ENCODE peak calls at places on chromosomes 3 and 15, in five cellular contexts. One of them, this sample, is unnamed.
A peak's percentile ranks its signal among the peaks of the same experiment; 100 is the strongest.

GRCh38 chr3:128433630-128434185 is 33.0 kb downstream of the DNAJB8 start:
- DNase-seq in GM23338: peak; percentile 63
- DNase-seq in pancreas: no peak
- DNase-seq in iPS DF 6.9: no peak
- DNase-seq in naive thymus-derived CD4-positive, alpha-beta T cell: no peak
- DNase-seq in this sample: no peak

GRCh38 chr3:194740859-194741486 is 55.3 kb downstream of the FAM43A start:
- DNase-seq in pancreas: no peak
- DNase-seq in GM23338: peak; percentile 33
- DNase-seq in naive thymus-derived CD4-positive, alpha-beta T cell: no peak
- DNase-seq in iPS DF 6.9: no peak
- DNase-seq in this sample: peak; percentile 32

GRCh38 chr15:22933641-22934061 is 46.5 kb downstream of the CYFIP1 start:
- DNase-seq in naive thymus-derived CD4-positive, alpha-beta T cell: no peak
- DNase-seq in iPS DF 6.9: no peak
- DNase-seq in GM23338: no peak
- DNase-seq in pancreas: no peak
- DNase-seq in this sample: no peak

GRCh38 chr15:29675791-29676301 is 146.4 kb downstream of the TJP1 start:
- DNase-seq in GM23338: peak; percentile 58
- DNase-seq in iPS DF 6.9: no peak
- DNase-seq in naive thymus-derived CD4-positive, alpha-beta T cell: no peak
- DNase-seq in pancreas: no peak
- DNase-seq in this sample: no peak

GRCh38 chr15:60859996-60860494 is 369.1 kb downstream of the RORA start:
- DNase-seq in naive thymus-derived CD4-positive, alpha-beta T cell: no peak
- DNase-seq in pancreas: no peak
- DNase-seq in iPS DF 6.9: no peak
- DNase-seq in GM23338: no peak
- DNase-seq in this sample: no peak

GRCh38 chr3:85254738-85255137 is 295.9 kb downstream of the CADM2 start:
- DNase-seq in pancreas: no peak
- DNase-seq in iPS DF 6.9: no peak
- DNase-seq in GM23338: no peak
- DNase-seq in naive thymus-derived CD4-positive, alpha-beta T cell: no peak
- DNase-seq in this sample: no peak

GRCh38 chr3:14508966-14509795 is 31.0 kb downstream of the GRIP2 start:
- DNase-seq in naive thymus-derived CD4-positive, alpha-beta T cell: peak; percentile 34
- DNase-seq in GM23338: peak; percentile 91
- DNase-seq in iPS DF 6.9: peak; percentile 77
- DNase-seq in pancreas: peak; percentile 92
- DNase-seq in this sample: peak; percentile 69

GRCh38 chr3:17094551-17094950 is 209.8 kb downstream of the PLCL2 start:
- DNase-seq in GM23338: peak; percentile 64
- DNase-seq in iPS DF 6.9: peak; percentile 37
- DNase-seq in naive thymus-derived CD4-positive, alpha-beta T cell: no peak
- DNase-seq in pancreas: no peak
- DNase-seq in this sample: peak; percentile 87

GRCh38 chr15:32649336-32649735 is 7.8 kb downstream of the SCG5 start:
- DNase-seq in iPS DF 6.9: no peak
- DNase-seq in pancreas: no peak
- DNase-seq in GM23338: peak; percentile 77
- DNase-seq in naive thymus-derived CD4-positive, alpha-beta T cell: no peak
- DNase-seq in this sample: no peak

GRCh38 chr3:29758108-29759020 is 477.5 kb downstream of the RBMS3 start:
- DNase-seq in iPS DF 6.9: no peak
- DNase-seq in GM23338: no peak
- DNase-seq in pancreas: no peak
- DNase-seq in naive thymus-derived CD4-positive, alpha-beta T cell: no peak
- DNase-seq in this sample: no peak

GRCh38 chr3:14516738-14517345 is 23.3 kb downstream of the GRIP2 start:
- DNase-seq in iPS DF 6.9: no peak
- DNase-seq in pancreas: peak; percentile 26
- DNase-seq in naive thymus-derived CD4-positive, alpha-beta T cell: no peak
- DNase-seq in GM23338: no peak
- DNase-seq in this sample: no peak

GRCh38 chr3:175108613-175109151 is 249.5 kb downstream of the NAALADL2 start:
- DNase-seq in iPS DF 6.9: no peak
- DNase-seq in GM23338: no peak
- DNase-seq in naive thymus-derived CD4-positive, alpha-beta T cell: no peak
- DNase-seq in pancreas: no peak
- DNase-seq in this sample: no peak

GRCh38 chr15:62125763-62126162 is 39.3 kb downstream of the C2CD4B start:
- DNase-seq in GM23338: no peak
- DNase-seq in pancreas: no peak
- DNase-seq in naive thymus-derived CD4-positive, alpha-beta T cell: no peak
- DNase-seq in iPS DF 6.9: no peak
- DNase-seq in this sample: no peak

GRCh38 chr3:123310186-123310585 is 108.4 kb downstream of the SEC22A start:
- DNase-seq in pancreas: peak; percentile 28
- DNase-seq in naive thymus-derived CD4-positive, alpha-beta T cell: no peak
- DNase-seq in GM23338: no peak
- DNase-seq in iPS DF 6.9: no peak
- DNase-seq in this sample: no peak

GRCh38 chr15:39598958-39599845 is 18.3 kb downstream of the THBS1 start:
- DNase-seq in GM23338: no peak
- DNase-seq in pancreas: no peak
- DNase-seq in naive thymus-derived CD4-positive, alpha-beta T cell: no peak
- DNase-seq in iPS DF 6.9: no peak
- DNase-seq in this sample: no peak

GRCh38 chr15:41862515-41863116 is 24.0 kb downstream of the PLA2G4B start:
- DNase-seq in GM23338: peak; percentile 62
- DNase-seq in iPS DF 6.9: no peak
- DNase-seq in pancreas: no peak
- DNase-seq in naive thymus-derived CD4-positive, alpha-beta T cell: no peak
- DNase-seq in this sample: peak; percentile 5

GRCh38 chr3:28915711-28916481 is 365.0 kb upstream of the RBMS3 start:
- DNase-seq in naive thymus-derived CD4-positive, alpha-beta T cell: no peak
- DNase-seq in GM23338: peak; percentile 64
- DNase-seq in iPS DF 6.9: no peak
- DNase-seq in pancreas: no peak
- DNase-seq in this sample: peak; percentile 35

GRCh38 chr15:96355561-96356129 is 25.1 kb downstream of the NR2F2 start:
- DNase-seq in naive thymus-derived CD4-positive, alpha-beta T cell: no peak
- DNase-seq in iPS DF 6.9: no peak
- DNase-seq in pancreas: no peak
- DNase-seq in GM23338: peak; percentile 6
- DNase-seq in this sample: no peak

GRCh38 chr3:159919873-159920272 is 68.8 kb upstream of the IL12A start:
- DNase-seq in naive thymus-derived CD4-positive, alpha-beta T cell: no peak
- DNase-seq in iPS DF 6.9: no peak
- DNase-seq in GM23338: no peak
- DNase-seq in pancreas: no peak
- DNase-seq in this sample: no peak

GRCh38 chr3:153343988-153344782 is 182.2 kb downstream of the RAP2B start:
- DNase-seq in iPS DF 6.9: no peak
- DNase-seq in naive thymus-derived CD4-positive, alpha-beta T cell: no peak
- DNase-seq in GM23338: no peak
- DNase-seq in pancreas: no peak
- DNase-seq in this sample: no peak

GRCh38 chr15:78739996-78740903 is 71.0 kb downstream of the ADAMTS7 start:
- DNase-seq in naive thymus-derived CD4-positive, alpha-beta T cell: no peak
- DNase-seq in GM23338: peak; percentile 94
- DNase-seq in iPS DF 6.9: peak; percentile 55
- DNase-seq in pancreas: peak; percentile 92
- DNase-seq in this sample: peak; percentile 58

GRCh38 chr15:73994912-73995622 is 551 bp downstream of the PML start:
- DNase-seq in iPS DF 6.9: no peak
- DNase-seq in naive thymus-derived CD4-positive, alpha-beta T cell: peak; percentile 15
- DNase-seq in GM23338: peak; percentile 28
- DNase-seq in pancreas: peak; percentile 64
- DNase-seq in this sample: no peak

GRCh38 chr3:5002174-5002870 is 23.1 kb downstream of the BHLHE40 start:
- DNase-seq in GM23338: no peak
- DNase-seq in iPS DF 6.9: no peak
- DNase-seq in pancreas: no peak
- DNase-seq in naive thymus-derived CD4-positive, alpha-beta T cell: no peak
- DNase-seq in this sample: no peak

GRCh38 chr3:76495216-76495615 is 544.7 kb upstream of the ROBO2 start:
- DNase-seq in naive thymus-derived CD4-positive, alpha-beta T cell: no peak
- DNase-seq in iPS DF 6.9: no peak
- DNase-seq in GM23338: no peak
- DNase-seq in pancreas: no peak
- DNase-seq in this sample: no peak

GRCh38 chr15:79067969-79068368 is 22.6 kb downstream of the RASGRF1 start:
- DNase-seq in pancreas: no peak
- DNase-seq in GM23338: no peak
- DNase-seq in iPS DF 6.9: no peak
- DNase-seq in naive thymus-derived CD4-positive, alpha-beta T cell: no peak
- DNase-seq in this sample: no peak

GRCh38 chr3:31534036-31534435 is 1.3 kb downstream of the STT3B start:
- DNase-seq in iPS DF 6.9: no peak
- DNase-seq in pancreas: no peak
- DNase-seq in naive thymus-derived CD4-positive, alpha-beta T cell: no peak
- DNase-seq in GM23338: no peak
- DNase-seq in this sample: no peak

GRCh38 chr3:136734382-136735070 is 17.7 kb downstream of the STAG1 start:
- DNase-seq in GM23338: peak; percentile 42
- DNase-seq in pancreas: no peak
- DNase-seq in naive thymus-derived CD4-positive, alpha-beta T cell: no peak
- DNase-seq in iPS DF 6.9: no peak
- DNase-seq in this sample: no peak

GRCh38 chr3:123877965-123878364 is 6.2 kb downstream of the MYLK start:
- DNase-seq in iPS DF 6.9: no peak
- DNase-seq in pancreas: no peak
- DNase-seq in GM23338: no peak
- DNase-seq in naive thymus-derived CD4-positive, alpha-beta T cell: no peak
- DNase-seq in this sample: no peak

GRCh38 chr3:14204605-14205284 is 26.1 kb downstream of the LSM3 start:
- DNase-seq in naive thymus-derived CD4-positive, alpha-beta T cell: no peak
- DNase-seq in GM23338: no peak
- DNase-seq in pancreas: no peak
- DNase-seq in iPS DF 6.9: no peak
- DNase-seq in this sample: no peak

GRCh38 chr3:123819949-123820348 is 64.2 kb downstream of the MYLK start:
- DNase-seq in pancreas: no peak
- DNase-seq in iPS DF 6.9: no peak
- DNase-seq in GM23338: no peak
- DNase-seq in naive thymus-derived CD4-positive, alpha-beta T cell: no peak
- DNase-seq in this sample: no peak

GRCh38 chr3:11624161-11624560 is 19.6 kb downstream of the VGLL4 start:
- DNase-seq in iPS DF 6.9: no peak
- DNase-seq in GM23338: no peak
- DNase-seq in naive thymus-derived CD4-positive, alpha-beta T cell: peak; percentile 87
- DNase-seq in pancreas: no peak
- DNase-seq in this sample: no peak

GRCh38 chr3:20078194-20078709 is 38.0 kb downstream of the KAT2B start:
- DNase-seq in naive thymus-derived CD4-positive, alpha-beta T cell: no peak
- DNase-seq in GM23338: no peak
- DNase-seq in pancreas: no peak
- DNase-seq in iPS DF 6.9: no peak
- DNase-seq in this sample: no peak

GRCh38 chr3:187983484-187984124 is 170.4 kb upstream of the LPP start:
- DNase-seq in naive thymus-derived CD4-positive, alpha-beta T cell: no peak
- DNase-seq in iPS DF 6.9: no peak
- DNase-seq in pancreas: no peak
- DNase-seq in GM23338: no peak
- DNase-seq in this sample: no peak

GRCh38 chr15:62165029-62165792 is at the start of gene C2CD4B:
- DNase-seq in pancreas: peak; percentile 98
- DNase-seq in GM23338: peak; percentile 78
- DNase-seq in iPS DF 6.9: no peak
- DNase-seq in naive thymus-derived CD4-positive, alpha-beta T cell: no peak
- DNase-seq in this sample: no peak

GRCh38 chr15:67164401-67164791 is 90.1 kb downstream of the AAGAB start:
- DNase-seq in iPS DF 6.9: no peak
- DNase-seq in GM23338: no peak
- DNase-seq in naive thymus-derived CD4-positive, alpha-beta T cell: no peak
- DNase-seq in pancreas: no peak
- DNase-seq in this sample: no peak

GRCh38 chr15:67161412-67161811 is 93.0 kb downstream of the AAGAB start:
- DNase-seq in naive thymus-derived CD4-positive, alpha-beta T cell: no peak
- DNase-seq in iPS DF 6.9: no peak
- DNase-seq in GM23338: no peak
- DNase-seq in pancreas: no peak
- DNase-seq in this sample: no peak

GRCh38 chr15:67164811-67165652 is 89.4 kb downstream of the AAGAB start:
- DNase-seq in naive thymus-derived CD4-positive, alpha-beta T cell: no peak
- DNase-seq in iPS DF 6.9: no peak
- DNase-seq in GM23338: peak; percentile 74
- DNase-seq in pancreas: no peak
- DNase-seq in this sample: no peak

GRCh38 chr15:67161881-67162280 is 92.6 kb downstream of the AAGAB start:
- DNase-seq in iPS DF 6.9: no peak
- DNase-seq in GM23338: no peak
- DNase-seq in pancreas: no peak
- DNase-seq in naive thymus-derived CD4-positive, alpha-beta T cell: no peak
- DNase-seq in this sample: no peak

GRCh38 chr15:67163180-67163579 is 91.3 kb downstream of the AAGAB start:
- DNase-seq in GM23338: no peak
- DNase-seq in iPS DF 6.9: no peak
- DNase-seq in pancreas: no peak
- DNase-seq in naive thymus-derived CD4-positive, alpha-beta T cell: no peak
- DNase-seq in this sample: no peak
- H3K4me1 ChIP-seq in GM23338: peaks cover 28% of the 10 kb centered on the region
- H3K4me1 ChIP-seq in iPS DF 6.9: peaks cover 13% of the 10 kb centered on the region
- H3K4me1 ChIP-seq in pancreas: peaks cover 8% of the 10 kb centered on the region
- H3K4me1 ChIP-seq in naive thymus-derived CD4-positive, alpha-beta T cell: no peaks in the 10 kb centered on the region
- H3K4me1 ChIP-seq in this sample: peaks cover 32% of the 10 kb centered on the region

GRCh38 chr3:108223928-108224327 is 1.7 kb upstream of the IFT57 start:
- DNase-seq in pancreas: no peak
- DNase-seq in naive thymus-derived CD4-positive, alpha-beta T cell: peak; percentile 25
- DNase-seq in GM23338: no peak
- DNase-seq in iPS DF 6.9: no peak
- DNase-seq in this sample: no peak
- H3K4me3 ChIP-seq in pancreas: peak overlapping the region; percentile 70
- H3K4me3 ChIP-seq in naive thymus-derived CD4-positive, alpha-beta T cell: peak overlapping the region; percentile 59
- H3K4me3 ChIP-seq in GM23338: no peak overlapping the region
- H3K4me3 ChIP-seq in iPS DF 6.9: no peak overlapping the region
- H3K4me3 ChIP-seq in this sample: no peak overlapping the region

GRCh38 chr15:52218816-52219215 is 27.6 kb upstream of the GNB5 start:
- DNase-seq in iPS DF 6.9: no peak
- DNase-seq in naive thymus-derived CD4-positive, alpha-beta T cell: no peak
- DNase-seq in GM23338: no peak
- DNase-seq in pancreas: no peak
- DNase-seq in this sample: no peak

GRCh38 chr15:52220896-52221660 is 29.9 kb upstream of the GNB5 start:
- DNase-seq in pancreas: no peak
- DNase-seq in naive thymus-derived CD4-positive, alpha-beta T cell: no peak
- DNase-seq in GM23338: no peak
- DNase-seq in iPS DF 6.9: no peak
- DNase-seq in this sample: no peak

GRCh38 chr15:52217186-52217585 is 26.0 kb upstream of the GNB5 start:
- DNase-seq in pancreas: no peak
- DNase-seq in naive thymus-derived CD4-positive, alpha-beta T cell: no peak
- DNase-seq in GM23338: peak; percentile 71
- DNase-seq in iPS DF 6.9: no peak
- DNase-seq in this sample: no peak

GRCh38 chr15:52221730-52222129 is 30.5 kb upstream of the GNB5 start:
- DNase-seq in pancreas: no peak
- DNase-seq in GM23338: no peak
- DNase-seq in iPS DF 6.9: no peak
- DNase-seq in naive thymus-derived CD4-positive, alpha-beta T cell: no peak
- DNase-seq in this sample: no peak

GRCh38 chr15:52220251-52220650 is 29.1 kb upstream of the GNB5 start:
- DNase-seq in naive thymus-derived CD4-positive, alpha-beta T cell: no peak
- DNase-seq in GM23338: no peak
- DNase-seq in pancreas: no peak
- DNase-seq in iPS DF 6.9: no peak
- DNase-seq in this sample: no peak
- H3K36me3 ChIP-seq in naive thymus-derived CD4-positive, alpha-beta T cell: no peaks in the 10 kb centered on the region
- H3K36me3 ChIP-seq in GM23338: peaks cover 32% of the 10 kb centered on the region
- H3K36me3 ChIP-seq in pancreas: peaks cover 3% of the 10 kb centered on the region
- H3K36me3 ChIP-seq in iPS DF 6.9: peaks cover 20% of the 10 kb centered on the region
- H3K36me3 ChIP-seq in this sample: no peaks in the 10 kb centered on the region

GRCh38 chr15:80464952-80465645 is 60.9 kb downstream of the ARNT2 start:
- DNase-seq in GM23338: no peak
- DNase-seq in naive thymus-derived CD4-positive, alpha-beta T cell: no peak
- DNase-seq in iPS DF 6.9: no peak
- DNase-seq in pancreas: no peak
- DNase-seq in this sample: no peak
- H3K4me1 ChIP-seq in GM23338: no peaks in the 10 kb centered on the region
- H3K4me1 ChIP-seq in naive thymus-derived CD4-positive, alpha-beta T cell: no peaks in the 10 kb centered on the region
- H3K4me1 ChIP-seq in iPS DF 6.9: peaks cover 3% of the 10 kb centered on the region
- H3K4me1 ChIP-seq in pancreas: no peaks in the 10 kb centered on the region
- H3K4me1 ChIP-seq in this sample: peaks cover 5% of the 10 kb centered on the region